ENCODE peak calls at places on chromosomes 1 and 21, in eight cellular contexts. W is dorsolateral prefrontal cortex, Z is tibial artery, K is esophagus squamous epithelium, L is spleen, P is hepatocyte, A is mammary epithelial cell, I is ovary. J is an unnamed sample.

GRCh38 chr1:8702848-8703810 is 114.3 kb downstream of the RERE start:
- DNase-seq in W (peak), Z (peak), K (peak), L (peak), P (peak), A (peak), I (peak), J (peak)

GRCh38 chr1:117014209-117014608 is 12.6 kb downstream of the CD101 start:
- DNase-seq in W (no peak), Z (no peak), K (no peak), L (no peak), P (no peak), A (peak), I (no peak), J (no peak)

GRCh38 chr1:38246955-38247952 is 200.7 kb upstream of the POU3F1 start:
- DNase-seq in W (no peak), Z (no peak), K (no peak), L (no peak), P (peak), A (no peak), I (no peak), J (no peak)

GRCh38 chr1:225482489-225482950 is 54.7 kb upstream of the LBR start:
- DNase-seq in W (no peak), Z (no peak), K (no peak), L (no peak), P (no peak), A (no peak), I (no peak), J (no peak)

GRCh38 chr1:6100801-6101783 is 55.4 kb downstream of the KCNAB2 start:
- DNase-seq in W (peak), Z (no peak), K (no peak), L (peak), P (no peak), A (no peak), I (no peak), J (no peak)

GRCh38 chr1:201653238-201653637 is 114.3 kb downstream of the NAV1 start:
- DNase-seq in W (no peak), Z (no peak), K (no peak), L (no peak), P (no peak), A (no peak), I (no peak), J (no peak)

GRCh38 chr1:234276389-234276788 is 96.9 kb upstream of the COA6 start:
- DNase-seq in W (no peak), Z (no peak), K (no peak), L (no peak), P (no peak), A (no peak), I (no peak), J (peak)

GRCh38 chr1:96059736-96060135 is 661.8 kb upstream of the PTBP2 start:
- DNase-seq in W (no peak), Z (no peak), K (no peak), L (no peak), P (no peak), A (no peak), I (no peak), J (no peak)

GRCh38 chr1:165666152-165666551 is 32.2 kb downstream of the ALDH9A1 start:
- DNase-seq in W (no peak), Z (no peak), K (no peak), L (no peak), P (no peak), A (no peak), I (no peak), J (peak)

GRCh38 chr21:39187141-39187540 is 3.9 kb upstream of the PSMG1 start:
- DNase-seq in W (no peak), Z (no peak), K (no peak), L (no peak), P (no peak), A (no peak), I (no peak), J (no peak)

GRCh38 chr1:117388328-117388727 is 21.1 kb downstream of the MAN1A2 start:
- DNase-seq in W (no peak), Z (no peak), K (no peak), L (no peak), P (no peak), A (no peak), I (no peak), J (no peak)

GRCh38 chr1:43557744-43558245 is 27.1 kb downstream of the PTPRF start:
- DNase-seq in W (no peak), Z (no peak), K (no peak), L (no peak), P (peak), A (no peak), I (peak), J (peak)

GRCh38 chr1:201678264-201679101 is 139.6 kb downstream of the NAV1 start:
- DNase-seq in W (no peak), Z (no peak), K (no peak), L (no peak), P (no peak), A (no peak), I (no peak), J (peak)

GRCh38 chr1:6954596-6954995 is 169.3 kb downstream of the CAMTA1 start:
- DNase-seq in W (no peak), Z (no peak), K (no peak), L (no peak), P (no peak), A (no peak), I (no peak), J (no peak)

GRCh38 chr1:152141971-152142584 is 16.9 kb downstream of the RPTN start:
- DNase-seq in W (no peak), Z (peak), K (no peak), L (no peak), P (peak), A (peak), I (no peak), J (peak)

GRCh38 chr1:205631010-205631726 is 643 bp downstream of the ELK4 start:
- DNase-seq in W (peak), Z (peak), K (peak), L (peak), P (peak), A (peak), I (peak), J (peak)

GRCh38 chr1:242827538-242827937 is 303.0 kb upstream of the PLD5 start:
- DNase-seq in W (no peak), Z (no peak), K (no peak), L (no peak), P (peak), A (peak), I (no peak), J (no peak)

GRCh38 chr1:113283914-113284313 is 106.4 kb upstream of the MAGI3 start:
- DNase-seq in W (no peak), Z (no peak), K (no peak), L (no peak), P (no peak), A (no peak), I (no peak), J (no peak)

GRCh38 chr1:234868296-234869147 is 258.5 kb upstream of the IRF2BP2 start:
- DNase-seq in W (no peak), Z (no peak), K (no peak), L (no peak), P (no peak), A (no peak), I (no peak), J (no peak)

GRCh38 chr1:8706995-8707396 is 110.4 kb downstream of the RERE start:
- DNase-seq in W (no peak), Z (no peak), K (no peak), L (no peak), P (peak), A (no peak), I (no peak), J (peak)

GRCh38 chr1:55326496-55326895 is 111.3 kb upstream of the USP24 start:
- DNase-seq in W (no peak), Z (no peak), K (no peak), L (no peak), P (no peak), A (no peak), I (no peak), J (no peak)

GRCh38 chr1:110144366-110144765 is 5.9 kb upstream of the SLC6A17 start:
- DNase-seq in W (no peak), Z (no peak), K (no peak), L (peak), P (no peak), A (no peak), I (no peak), J (no peak)

GRCh38 chr1:4652631-4653327 is 1.6 kb upstream of the AJAP1 start:
- DNase-seq in W (peak), Z (no peak), K (no peak), L (peak), P (peak), A (peak), I (peak), J (peak)

GRCh38 chr1:98749152-98749756 is 87.7 kb downstream of the SNX7 start:
- DNase-seq in W (no peak), Z (no peak), K (no peak), L (no peak), P (peak), A (no peak), I (no peak), J (peak)

GRCh38 chr1:167103236-167103894 is 9.5 kb downstream of the STYXL2 start:
- DNase-seq in W (no peak), Z (no peak), K (no peak), L (no peak), P (no peak), A (peak), I (no peak), J (no peak)

GRCh38 chr1:77156214-77156613 is 63.0 kb downstream of the PIGK start:
- DNase-seq in W (no peak), Z (no peak), K (no peak), L (no peak), P (no peak), A (no peak), I (no peak), J (no peak)

GRCh38 chr1:93061895-93062792 is 16.9 kb upstream of the MTF2 start:
- DNase-seq in W (no peak), Z (no peak), K (no peak), L (no peak), P (peak), A (peak), I (no peak), J (peak)

GRCh38 chr1:49016030-49016991 is 239.6 kb upstream of the BEND5 start:
- DNase-seq in W (peak), Z (no peak), K (no peak), L (no peak), P (no peak), A (no peak), I (no peak), J (no peak)

GRCh38 chr1:154772611-154773515 is 97.2 kb downstream of the KCNN3 start:
- DNase-seq in W (no peak), Z (no peak), K (no peak), L (peak), P (no peak), A (no peak), I (no peak), J (no peak)

GRCh38 chr1:100896481-100896982 is 642 bp downstream of the SLC30A7 start:
- DNase-seq in W (no peak), Z (peak), K (peak), L (no peak), P (peak), A (peak), I (no peak), J (peak)

GRCh38 chr1:66383168-66383567 is 150.8 kb upstream of the SGIP1 start:
- DNase-seq in W (no peak), Z (no peak), K (no peak), L (no peak), P (no peak), A (no peak), I (no peak), J (no peak)

GRCh38 chr1:19179597-19180271 is 30.3 kb downstream of the UBR4 start:
- DNase-seq in W (no peak), Z (no peak), K (no peak), L (no peak), P (peak), A (no peak), I (peak), J (peak)
- TF ChIP-seq CTCF in W (no peak), Z (no peak), K (peak), L (peak), P (peak), A (peak), I (peak), J (peak)

DNA sequence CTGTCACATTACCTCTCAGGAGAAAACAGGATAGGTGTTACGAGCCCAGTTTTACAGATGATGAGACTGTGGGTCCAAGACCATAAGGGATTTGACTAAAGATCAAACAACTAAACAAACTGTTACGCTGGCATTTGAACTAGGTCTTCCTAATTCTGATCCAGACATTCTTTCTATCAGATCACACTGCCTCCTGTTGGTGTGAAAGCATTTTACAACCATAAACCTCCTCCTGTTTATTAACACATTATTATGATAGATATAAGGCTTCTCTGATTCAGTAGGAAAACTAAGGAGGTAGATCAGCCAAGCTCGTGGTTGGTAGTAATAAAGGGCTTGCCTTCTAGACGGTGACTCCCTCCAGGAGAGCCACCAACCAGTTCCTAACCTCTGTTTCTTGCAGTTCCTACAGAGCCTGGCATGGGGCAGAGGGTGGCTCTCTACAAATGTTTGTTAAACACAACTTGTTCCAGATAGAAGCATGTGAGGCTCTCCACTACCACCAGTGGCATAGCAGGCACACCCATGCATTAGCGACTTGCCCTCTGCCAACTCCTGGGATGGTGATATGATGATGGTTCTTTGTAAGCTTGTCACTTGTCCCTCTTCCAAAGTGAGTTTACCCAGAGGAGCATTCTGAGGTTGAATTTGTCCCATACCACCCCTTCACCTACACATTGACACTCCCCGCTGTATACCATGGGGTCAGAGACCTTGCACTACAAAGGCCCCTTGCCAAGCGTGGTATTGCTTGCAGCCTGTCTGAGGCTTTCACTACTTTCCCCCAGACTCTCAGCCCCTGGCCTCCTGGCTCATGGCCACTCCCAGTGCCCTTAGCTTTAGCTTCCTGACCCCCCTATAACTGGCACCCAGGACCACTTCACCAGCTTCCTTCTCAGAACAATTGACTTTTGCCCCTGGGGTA is 96.4 kb upstream of the HOOK1 start:
- DNase-seq in W (no peak), Z (no peak), K (no peak), L (no peak), P (peak), A (peak), I (no peak), J (peak)
- H3K27ac ChIP-seq in W (no peak), Z (no peak), K (peak), L (no peak), P (no peak), A (no peak), I (no peak), J (peak)

GRCh38 chr1:87594736-87595383 is 266.2 kb downstream of the LMO4 start:
- DNase-seq in W (no peak), Z (no peak), K (no peak), L (no peak), P (peak), A (no peak), I (no peak), J (no peak)

GRCh38 chr1:87600070-87600469 is 271.4 kb downstream of the LMO4 start:
- DNase-seq in W (no peak), Z (no peak), K (no peak), L (no peak), P (no peak), A (no peak), I (no peak), J (no peak)

GRCh38 chr1:87600848-87601247 is 272.2 kb downstream of the LMO4 start:
- DNase-seq in W (no peak), Z (no peak), K (no peak), L (no peak), P (no peak), A (no peak), I (no peak), J (no peak)

GRCh38 chr1:87595384-87595781 is 266.7 kb downstream of the LMO4 start:
- DNase-seq in W (no peak), Z (no peak), K (no peak), L (no peak), P (no peak), A (no peak), I (no peak), J (no peak)

DNA sequence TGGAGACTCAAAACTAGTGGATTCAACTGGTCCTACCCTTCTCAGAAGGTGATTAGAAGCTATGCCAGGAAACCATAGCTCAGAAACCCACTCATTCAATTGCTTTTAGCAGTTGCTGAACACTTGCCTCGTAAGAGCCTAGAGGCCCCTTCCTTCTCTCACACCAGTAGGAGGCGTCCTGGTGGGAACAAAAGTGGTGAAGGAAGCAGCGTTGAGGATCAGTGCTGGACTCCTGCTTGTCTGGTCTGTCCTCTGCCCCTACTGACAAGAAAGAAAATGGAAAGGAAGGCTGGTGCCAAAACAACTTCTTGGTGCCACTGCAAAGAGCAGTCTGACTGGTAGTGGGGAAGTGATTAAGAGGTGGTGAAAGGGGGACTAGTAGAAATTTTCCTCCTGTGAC is 269.7 kb downstream of the LMO4 start:
- DNase-seq in W (no peak), Z (no peak), K (no peak), L (no peak), P (no peak), A (no peak), I (no peak), J (peak)
- TF ChIP-seq CTCF in W (no peak), Z (no peak), K (no peak), L (no peak), P (no peak), A (no peak), I (no peak), J (no peak)

GRCh38 chr1:3219725-3220467 is 150.9 kb downstream of the PRDM16 start:
- DNase-seq in W (no peak), Z (no peak), K (no peak), L (no peak), P (no peak), A (no peak), I (no peak), J (no peak)
- H3K27ac ChIP-seq in W (peak), Z (peak), K (no peak), L (no peak), P (peak), A (no peak), I (no peak), J (no peak)

GRCh38 chr1:50923564-50923963 is 36.5 kb downstream of the FAF1 start:
- DNase-seq in W (no peak), Z (no peak), K (no peak), L (no peak), P (no peak), A (no peak), I (no peak), J (no peak)

GRCh38 chr1:50930965-50931737 is 28.9 kb downstream of the FAF1 start:
- DNase-seq in W (no peak), Z (no peak), K (no peak), L (no peak), P (no peak), A (no peak), I (no peak), J (no peak)

GRCh38 chr1:50930193-50930592 is 29.9 kb downstream of the FAF1 start:
- DNase-seq in W (no peak), Z (no peak), K (no peak), L (no peak), P (no peak), A (no peak), I (no peak), J (no peak)

GRCh38 chr1:50934838-50935237 is 25.2 kb downstream of the FAF1 start:
- DNase-seq in W (no peak), Z (no peak), K (no peak), L (no peak), P (no peak), A (no peak), I (no peak), J (no peak)

GRCh38 chr1:50929376-50929958 is 30.6 kb downstream of the FAF1 start:
- DNase-seq in W (no peak), Z (no peak), K (no peak), L (no peak), P (peak), A (peak), I (no peak), J (peak)
- TF ChIP-seq CTCF in W (no peak), Z (peak), K (peak), L (peak), P (peak), A (peak), I (peak), J (peak)

J was measured in cardiac muscle cell.